ENCODE peak calls at places on chromosomes 7 and 10, in seven cellular contexts. Y is tibial nerve, C is Peyer's patch, H is ovary, A is prostate gland, J is GM12891, M is HCT116. Q is an unnamed sample.

GRCh38 chr7:24432677-24433076 is 140.6 kb upstream of the PALS2 start:
- DNase-seq in Y (no peak), C (no peak), A (no peak), J (no peak), H (no peak), M (no peak), Q (no peak)

GRCh38 chr7:95471076-95471475 is 14.7 kb upstream of the ASB4 start:
- DNase-seq in J (no peak), H (no peak), M (no peak), A (no peak), C (no peak), Y (no peak), Q (no peak)

GRCh38 chr7:141876371-141876770 is 35.1 kb upstream of the PRSS37 start:
- DNase-seq in M (no peak), J (no peak), H (no peak), Y (no peak), A (no peak), C (no peak), Q (no peak)

GRCh38 chr7:86904949-86905834 is 154.3 kb downstream of the ELAPOR2 start:
- DNase-seq in M (no peak), C (no peak), Y (peak), A (no peak), H (no peak), J (no peak), Q (peak)

GRCh38 chr10:84543948-84544347 is 215.6 kb downstream of the CCSER2 start:
- DNase-seq in C (no peak), H (no peak), A (no peak), J (no peak), M (no peak), Y (no peak), Q (no peak)

GRCh38 chr7:131521651-131522163 is 34.7 kb downstream of the PODXL start:
- DNase-seq in H (no peak), J (no peak), A (peak), Y (no peak), M (no peak), C (no peak), Q (no peak)

GRCh38 chr7:151783958-151784575 is 92.8 kb downstream of the PRKAG2 start:
- DNase-seq in A (no peak), J (no peak), Y (no peak), M (no peak), C (peak), H (peak), Q (no peak)

GRCh38 chr7:126727930-126728331 is 524.8 kb downstream of the GRM8 start:
- DNase-seq in A (no peak), M (no peak), J (no peak), C (no peak), Y (no peak), H (no peak), Q (no peak)

GRCh38 chr7:134991469-134992339 is 5.4 kb downstream of the AGBL3 start:
- DNase-seq in C (no peak), H (no peak), Y (no peak), M (no peak), A (no peak), J (no peak), Q (no peak)

GRCh38 chr10:15123749-15124184 is 26.6 kb downstream of the RPP38 start:
- DNase-seq in A (peak), C (no peak), J (no peak), H (no peak), Y (no peak), M (no peak), Q (no peak)

GRCh38 chr10:61157182-61157581 is 213.2 kb upstream of the RHOBTB1 start:
- DNase-seq in J (no peak), M (no peak), H (no peak), A (no peak), Y (no peak), C (no peak), Q (no peak)

GRCh38 chr7:125347264-125347663 is 417.6 kb upstream of the POT1 start:
- DNase-seq in C (no peak), H (no peak), J (no peak), Y (no peak), M (no peak), A (no peak), Q (no peak)

GRCh38 chr7:732094-732541 is 5.0 kb upstream of the PRKAR1B start:
- DNase-seq in C (peak), Y (no peak), H (peak), A (peak), J (no peak), M (peak), Q (peak)

GRCh38 chr7:94040254-94040653 is 36.1 kb upstream of the BET1 start:
- DNase-seq in M (no peak), A (no peak), H (no peak), C (no peak), J (no peak), Y (no peak), Q (no peak)

GRCh38 chr10:13681095-13681494 is 94.3 kb downstream of the PRPF18 start:
- DNase-seq in A (peak), M (no peak), J (no peak), Y (no peak), H (no peak), C (no peak), Q (no peak)

GRCh38 chr7:86908948-86909347 is 150.5 kb downstream of the ELAPOR2 start:
- DNase-seq in C (no peak), A (no peak), H (no peak), M (no peak), J (no peak), Y (no peak), Q (no peak)

GRCh38 chr10:115772606-115773005 is 500.4 kb downstream of the GFRA1 start:
- DNase-seq in H (no peak), Y (no peak), A (no peak), C (no peak), M (no peak), J (no peak), Q (no peak)

DNA sequence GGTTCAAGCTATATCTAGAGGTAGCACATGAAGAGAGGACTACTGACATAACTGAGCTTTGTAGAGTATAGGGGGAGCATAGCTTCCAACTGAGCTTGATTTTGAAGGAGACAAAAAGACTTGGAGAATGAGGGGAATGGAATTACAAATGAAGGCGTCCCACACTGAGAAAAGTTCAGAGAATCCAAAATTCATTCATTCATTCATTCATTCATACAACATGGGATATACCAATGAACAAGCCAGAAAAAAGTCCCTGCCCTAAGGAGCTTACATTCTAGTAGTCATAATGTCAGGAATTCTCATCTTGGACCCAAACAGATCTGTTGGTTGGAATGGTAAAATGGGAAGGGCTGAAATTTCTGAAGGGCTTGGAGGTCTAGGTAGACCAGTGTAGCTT is 62.0 kb downstream of the ENTPD1 start:
- DNase-seq in C (no peak), H (no peak), A (no peak), Y (no peak), M (no peak), J (no peak), Q (no peak)
- TF ChIP-seq POLR2A in C (no peak), H (no peak), A (no peak), Y (no peak), M (no peak), J (no peak), Q (no peak)

GRCh38 chr7:140640060-140640611 is 477 bp downstream of the DENND2A start:
- DNase-seq in A (no peak), M (no peak), J (peak), C (peak), H (peak), Y (no peak), Q (no peak)

GRCh38 chr7:140643416-140643815 is 2.8 kb upstream of the DENND2A start:
- DNase-seq in M (no peak), Y (no peak), J (no peak), A (no peak), H (no peak), C (no peak), Q (no peak)

GRCh38 chr7:140639366-140640053 is 1.1 kb downstream of the DENND2A start:
- DNase-seq in J (no peak), A (no peak), H (peak), C (no peak), Y (peak), M (no peak), Q (no peak)

GRCh38 chr7:140641532-140642191 is 1.0 kb upstream of the DENND2A start:
- DNase-seq in H (peak), J (no peak), A (no peak), C (no peak), M (no peak), Y (no peak), Q (no peak)

DNA sequence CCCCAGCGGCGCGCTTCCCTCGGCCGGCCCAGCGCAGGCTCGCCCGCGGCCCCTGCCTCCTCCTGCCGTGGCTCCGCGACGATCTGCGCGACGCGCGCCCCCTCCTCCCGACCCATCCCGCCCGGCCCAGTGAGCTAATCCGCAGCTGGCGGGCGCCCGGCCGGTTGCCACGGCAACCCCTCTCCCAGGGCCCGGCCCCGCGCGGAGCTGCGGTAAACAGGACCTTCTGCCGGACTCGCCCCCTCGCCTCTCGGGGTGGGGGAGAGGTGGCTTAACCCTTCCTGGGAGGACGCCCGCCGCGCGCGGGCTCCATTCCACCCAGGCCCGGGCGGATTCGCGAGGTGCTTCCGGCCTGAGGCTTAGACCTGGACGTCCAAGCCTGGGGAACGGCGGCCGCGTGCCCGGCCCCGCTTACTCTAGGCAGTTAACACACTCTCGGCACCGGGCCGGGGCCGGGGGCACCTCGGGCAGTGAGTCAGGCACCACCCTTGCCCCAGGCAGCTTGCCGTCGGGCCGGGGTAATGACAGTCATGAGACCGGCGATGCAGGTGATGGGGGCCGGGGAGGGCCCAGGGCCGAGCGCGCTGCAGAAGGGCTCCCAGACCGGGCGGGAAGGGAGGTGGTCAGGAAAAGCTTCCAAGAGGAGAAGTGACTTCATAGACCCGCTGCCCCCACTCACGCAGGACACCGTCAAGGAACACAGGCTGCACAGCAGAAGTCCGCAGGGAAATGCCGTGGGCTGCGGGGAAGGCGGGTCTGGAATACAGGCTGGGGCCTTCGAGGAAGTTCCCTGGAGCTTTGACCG is at the start of gene DENND2A:
- DNase-seq in C (peak), A (peak), J (peak), Y (peak), H (peak), M (no peak), Q (no peak)
- TF ChIP-seq POLR2A in C (no peak), A (no peak), J (no peak), Y (no peak), H (peak), M (no peak), Q (no peak)

DNA sequence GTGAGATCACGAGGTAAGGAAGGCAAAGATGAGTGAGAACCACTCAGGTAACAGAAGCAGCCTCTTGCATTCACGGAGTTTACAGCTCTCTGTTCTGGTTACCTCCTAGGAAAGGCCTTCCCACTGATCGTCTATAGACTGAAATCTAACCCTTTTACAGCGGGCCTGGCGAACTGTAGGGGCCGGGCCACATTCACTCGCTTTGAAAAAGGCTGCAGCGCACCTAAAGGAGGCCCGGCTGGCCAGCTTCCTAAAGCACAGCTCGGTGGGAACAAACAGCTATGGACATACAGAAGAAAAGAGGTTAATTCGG is 565 bp downstream of the ATP5MK start:
- DNase-seq in H (no peak), Y (no peak), M (no peak), A (no peak), J (no peak), C (no peak), Q (no peak)
- TF ChIP-seq POLR2A in H (no peak), Y (no peak), M (no peak), A (no peak), J (peak), C (no peak), Q (no peak)

GRCh38 chr10:22436893-22437619 is 91.8 kb downstream of the SPAG6 start:
- DNase-seq in M (peak), A (peak), J (peak), Y (peak), C (peak), H (peak), Q (peak)
- TF ChIP-seq POLR2A in M (peak), A (peak), J (peak), Y (peak), C (peak), H (peak), Q (peak)

DNA sequence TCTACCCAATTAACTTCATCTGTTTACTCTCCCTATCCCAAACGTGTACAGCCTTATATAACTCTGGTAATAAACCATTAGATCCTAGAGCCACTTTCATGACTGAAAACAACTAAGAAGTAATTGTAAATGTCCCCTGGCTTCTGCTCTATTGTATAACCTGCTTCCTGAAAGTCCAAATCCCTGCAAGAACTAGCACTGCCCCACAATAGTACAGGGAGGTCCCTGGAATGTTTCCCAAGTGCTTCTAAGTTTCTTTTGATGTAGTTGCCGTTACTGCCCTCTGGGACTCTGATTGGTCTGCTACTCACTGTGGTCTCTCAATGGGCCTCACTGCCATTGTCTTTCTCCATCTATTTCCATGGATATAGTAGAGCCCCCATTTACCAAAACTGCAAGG is 764.0 kb upstream of the GHITM start:
- DNase-seq in H (no peak), A (no peak), M (no peak), C (no peak), J (no peak), Y (no peak), Q (no peak)
- TF ChIP-seq POLR2A in H (no peak), A (no peak), M (no peak), C (no peak), J (no peak), Y (no peak), Q (no peak)

DNA sequence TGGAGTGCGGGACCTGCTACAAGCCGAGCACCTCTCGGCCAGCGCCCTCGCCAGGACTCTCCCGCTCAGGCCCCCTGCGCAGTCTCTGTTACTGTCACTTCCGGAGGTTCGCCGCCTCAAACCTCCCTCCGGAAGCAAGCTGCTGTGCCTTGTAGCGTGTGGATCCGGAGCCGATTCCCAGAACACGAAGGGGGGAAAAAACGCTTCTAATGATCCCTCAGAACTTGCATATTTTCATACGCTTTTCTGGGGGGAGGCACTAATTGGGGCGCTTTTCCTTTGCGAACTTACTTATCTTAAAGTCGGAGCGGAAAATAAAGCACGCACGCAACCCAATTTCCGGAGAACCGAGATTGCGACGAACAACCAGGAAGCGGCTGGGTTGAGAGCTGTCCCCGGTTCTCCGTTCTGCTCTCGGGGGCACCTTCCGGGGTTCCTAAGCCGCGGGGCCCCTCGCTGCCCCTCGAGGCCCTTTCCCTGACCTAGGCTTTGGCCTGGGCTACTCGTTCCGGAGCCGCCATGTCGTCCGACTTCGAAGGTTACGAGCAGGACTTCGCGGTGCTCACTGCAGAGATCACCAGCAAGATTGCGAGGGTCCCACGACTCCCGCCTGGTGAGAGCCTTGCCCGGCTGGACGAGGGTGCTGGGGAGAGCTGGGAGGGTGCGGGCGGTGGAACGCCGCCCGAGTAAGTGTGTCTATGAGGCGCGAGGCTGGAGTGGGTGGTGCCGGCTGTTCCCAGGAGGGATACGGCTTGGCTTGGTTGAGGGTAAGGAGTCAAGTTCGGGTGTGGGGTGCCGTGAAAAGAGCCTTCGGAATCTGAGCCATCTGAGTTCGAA is at the start of the genes VTI1A and ZDHHC6:
- DNase-seq in H (peak), J (peak), Y (peak), C (peak), M (peak), A (peak), Q (peak)
- TF ChIP-seq POLR2A in H (peak), J (peak), Y (no peak), C (peak), M (no peak), A (no peak), Q (peak)

DNA sequence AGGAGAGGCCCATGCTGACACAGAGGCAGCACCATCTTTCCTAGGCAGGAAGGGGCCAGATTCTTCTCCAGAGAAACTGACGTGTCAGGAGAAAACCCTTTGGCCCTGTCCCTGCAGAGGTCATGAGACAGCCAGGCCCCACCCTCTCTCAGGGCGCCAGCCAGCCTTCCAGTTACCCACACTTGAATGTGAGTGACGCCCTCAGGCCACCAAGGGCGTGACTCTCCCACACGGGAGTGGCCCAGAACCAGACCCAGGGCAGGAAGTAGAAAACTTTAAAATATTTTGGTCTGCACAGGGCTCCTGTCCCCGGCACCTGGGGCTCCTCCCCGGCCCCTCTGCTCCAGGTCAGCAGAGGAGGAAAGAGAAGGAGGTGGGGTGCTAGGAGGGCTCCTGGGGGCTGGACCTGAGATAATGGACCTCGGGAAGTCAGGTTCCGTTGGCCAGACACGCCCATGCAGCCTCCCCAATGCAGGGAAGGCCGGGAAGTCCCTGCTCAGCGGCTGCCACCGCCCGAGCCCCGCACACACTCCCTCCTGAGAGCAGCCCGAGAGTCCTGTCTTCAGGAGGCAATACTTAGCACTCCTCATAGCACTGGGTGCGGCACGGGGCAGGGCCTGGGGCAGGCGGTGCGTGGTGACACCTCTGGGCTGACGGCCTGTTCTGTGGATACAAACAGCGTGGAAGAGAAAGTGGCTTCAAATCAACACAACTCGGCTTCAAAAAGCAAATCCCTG is 67.0 kb upstream of the CFAP46 start:
- DNase-seq in J (no peak), Y (peak), M (no peak), C (peak), H (no peak), A (no peak), Q (peak)
- TF ChIP-seq POLR2A in J (no peak), Y (no peak), M (no peak), C (no peak), H (no peak), A (no peak), Q (no peak)